ENCODE peak calls at places on chromosomes 2 and 18, in seven cellular contexts. Z is heart left ventricle, Y is breast epithelium, X is uterus, I is HepG2, B is A549, A is IMR-90. J is an unnamed sample.
A peak's percentile ranks its signal among the peaks of the same experiment; 100 is the strongest.

GRCh38 chr2:45169339-45170190 is 160.3 kb upstream of the SIX2 start:
- DNase-seq in Z (no peak), Y (no peak), X (no peak), I (no peak), B (peak; percentile 60), A (no peak), J (no peak)

GRCh38 chr2:159131882-159132281 is 154.6 kb downstream of the WDSUB1 start:
- DNase-seq in Z (no peak), Y (no peak), X (no peak), I (no peak), B (no peak), A (peak; percentile 97), J (no peak)

GRCh38 chr2:203915256-203915655 is 21.3 kb upstream of the ICOS start:
- DNase-seq in Z (no peak), Y (no peak), X (no peak), I (no peak), B (no peak), A (no peak), J (no peak)

GRCh38 chr2:235055891-235056516 is 104.2 kb downstream of the SH3BP4 start:
- DNase-seq in Z (no peak), Y (no peak), X (no peak), I (peak; percentile 78), B (peak; percentile 77), A (no peak), J (no peak)

GRCh38 chr2:100730290-100730868 is 89.6 kb upstream of the NPAS2 start:
- DNase-seq in Z (no peak), Y (no peak), X (no peak), I (peak; percentile 82), B (peak; percentile 38), A (peak; percentile 77), J (peak; percentile 79)

GRCh38 chr2:217657252-217657651 is 345.5 kb downstream of the TNS1 start:
- DNase-seq in Z (no peak), Y (no peak), X (no peak), I (no peak), B (no peak), A (no peak), J (no peak)

GRCh38 chr18:46071615-46071893 is 506 bp downstream of the PSTPIP2 start:
- DNase-seq in Z (no peak), Y (no peak), X (no peak), I (no peak), B (no peak), A (no peak), J (no peak)

GRCh38 chr2:107027205-107027604 is 141.2 kb upstream of the ST6GAL2 start:
- DNase-seq in Z (no peak), Y (no peak), X (no peak), I (no peak), B (no peak), A (no peak), J (no peak)

GRCh38 chr2:44822174-44822573 is 119.3 kb upstream of the SIX3 start:
- DNase-seq in Z (no peak), Y (no peak), X (no peak), I (no peak), B (no peak), A (no peak), J (no peak)

GRCh38 chr2:85134255-85135065 is 1.3 kb downstream of the TCF7L1 start:
- DNase-seq in Z (peak; percentile 74), Y (no peak), X (peak; percentile 52), I (no peak), B (no peak), A (peak; percentile 54), J (no peak)

GRCh38 chr2:100660851-100661584 is 98.2 kb downstream of the PDCL3 start:
- DNase-seq in Z (no peak), Y (no peak), X (no peak), I (no peak), B (no peak), A (no peak), J (no peak)

GRCh38 chr2:98554116-98554861 is 54.0 kb downstream of the COA5 start:
- DNase-seq in Z (no peak), Y (no peak), X (no peak), I (no peak), B (no peak), A (no peak), J (no peak)

GRCh38 chr2:37684809-37685208 is 13.4 kb upstream of the CDC42EP3 start:
- DNase-seq in Z (no peak), Y (no peak), X (no peak), I (no peak), B (no peak), A (no peak), J (no peak)

GRCh38 chr2:74741651-74742050 is 87.6 kb downstream of the SEMA4F start:
- DNase-seq in Z (no peak), Y (no peak), X (no peak), I (no peak), B (no peak), A (no peak), J (no peak)

GRCh38 chr2:55154525-55155030 is 77.5 kb downstream of the CLHC1 start:
- DNase-seq in Z (no peak), Y (no peak), X (no peak), I (no peak), B (no peak), A (no peak), J (no peak)

GRCh38 chr2:233085839-233086150 is 25.7 kb downstream of the INPP5D start:
- DNase-seq in Z (no peak), Y (no peak), X (no peak), I (no peak), B (no peak), A (no peak), J (no peak)

GRCh38 chr2:172836386-172837200 is 100.9 kb downstream of the RAPGEF4 start:
- DNase-seq in Z (no peak), Y (no peak), X (no peak), I (no peak), B (peak; percentile 27), A (peak; percentile 84), J (no peak)

GRCh38 chr2:46477912-46478311 is 1.5 kb upstream of the TMEM247 start:
- DNase-seq in Z (no peak), Y (no peak), X (no peak), I (no peak), B (no peak), A (no peak), J (no peak)

GRCh38 chr2:28972778-28973335 is 8.2 kb upstream of the TOGARAM2 start:
- DNase-seq in Z (no peak), Y (no peak), X (no peak), I (no peak), B (no peak), A (no peak), J (no peak)

GRCh38 chr2:96503637-96504243 is 1.4 kb downstream of the NEURL3 start:
- DNase-seq in Z (no peak), Y (peak; percentile 43), X (no peak), I (no peak), B (no peak), A (no peak), J (no peak)

GRCh38 chr2:12051831-12052230 is 305.4 kb downstream of the LPIN1 start:
- DNase-seq in Z (no peak), Y (no peak), X (no peak), I (no peak), B (no peak), A (peak; percentile 87), J (no peak)

GRCh38 chr18:10860937-10861336 is 288.4 kb downstream of the PIEZO2 start:
- DNase-seq in Z (no peak), Y (no peak), X (no peak), I (no peak), B (no peak), A (peak; percentile 83), J (no peak)

GRCh38 chr2:124032799-124033198 is 7.7 kb downstream of the CNTNAP5 start:
- DNase-seq in Z (no peak), Y (no peak), X (no peak), I (no peak), B (no peak), A (no peak), J (no peak)

GRCh38 chr18:36372902-36373301 is 75.4 kb downstream of the FHOD3 start:
- DNase-seq in Z (no peak), Y (no peak), X (no peak), I (no peak), B (no peak), A (peak; percentile 85), J (no peak)
- TF ChIP-seq CTCF in Z (no peak), Y (no peak), X (no peak), I (peak; percentile 23), B (no peak), A (peak; percentile 30), J (no peak)

DNA sequence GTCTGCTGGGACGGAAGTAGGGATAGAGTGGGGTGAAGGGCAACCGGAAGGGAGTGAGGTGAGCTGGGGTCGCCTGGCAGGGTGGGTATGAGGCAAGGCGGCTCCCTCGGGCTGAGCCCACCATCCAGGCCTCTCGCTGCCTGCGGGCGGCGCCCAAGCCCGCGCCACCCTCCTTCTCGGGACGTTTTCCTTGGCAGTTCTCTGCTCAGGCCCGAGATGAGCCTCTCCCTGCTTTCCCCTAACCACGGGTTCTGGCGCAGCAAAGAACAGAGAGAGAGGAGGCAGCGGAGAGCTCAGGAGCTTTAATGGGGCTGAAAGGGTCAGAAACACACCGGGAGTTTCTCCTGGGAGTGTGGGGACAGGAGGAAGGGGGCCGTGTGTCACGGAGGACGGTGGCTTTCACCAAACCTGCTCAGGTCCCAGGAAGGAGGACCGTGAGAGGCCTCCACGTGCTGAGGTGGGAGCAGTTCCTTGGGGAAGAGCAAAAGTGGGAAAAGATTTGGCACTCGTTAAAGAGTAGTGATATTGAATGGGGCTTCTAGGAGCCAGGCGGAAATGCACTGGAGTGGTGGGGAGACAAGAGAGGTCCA is 4.1 kb downstream of the FEV start:
- DNase-seq in Z (no peak), Y (no peak), X (no peak), I (no peak), B (no peak), A (no peak), J (no peak)
- H3K4me3 ChIP-seq in Z (no peak overlapping the region), Y (peak overlapping the region; percentile 35), X (peak overlapping the region; percentile 22), I (no peak overlapping the region), B (no peak overlapping the region), A (no peak overlapping the region), J (no peak overlapping the region)

DNA sequence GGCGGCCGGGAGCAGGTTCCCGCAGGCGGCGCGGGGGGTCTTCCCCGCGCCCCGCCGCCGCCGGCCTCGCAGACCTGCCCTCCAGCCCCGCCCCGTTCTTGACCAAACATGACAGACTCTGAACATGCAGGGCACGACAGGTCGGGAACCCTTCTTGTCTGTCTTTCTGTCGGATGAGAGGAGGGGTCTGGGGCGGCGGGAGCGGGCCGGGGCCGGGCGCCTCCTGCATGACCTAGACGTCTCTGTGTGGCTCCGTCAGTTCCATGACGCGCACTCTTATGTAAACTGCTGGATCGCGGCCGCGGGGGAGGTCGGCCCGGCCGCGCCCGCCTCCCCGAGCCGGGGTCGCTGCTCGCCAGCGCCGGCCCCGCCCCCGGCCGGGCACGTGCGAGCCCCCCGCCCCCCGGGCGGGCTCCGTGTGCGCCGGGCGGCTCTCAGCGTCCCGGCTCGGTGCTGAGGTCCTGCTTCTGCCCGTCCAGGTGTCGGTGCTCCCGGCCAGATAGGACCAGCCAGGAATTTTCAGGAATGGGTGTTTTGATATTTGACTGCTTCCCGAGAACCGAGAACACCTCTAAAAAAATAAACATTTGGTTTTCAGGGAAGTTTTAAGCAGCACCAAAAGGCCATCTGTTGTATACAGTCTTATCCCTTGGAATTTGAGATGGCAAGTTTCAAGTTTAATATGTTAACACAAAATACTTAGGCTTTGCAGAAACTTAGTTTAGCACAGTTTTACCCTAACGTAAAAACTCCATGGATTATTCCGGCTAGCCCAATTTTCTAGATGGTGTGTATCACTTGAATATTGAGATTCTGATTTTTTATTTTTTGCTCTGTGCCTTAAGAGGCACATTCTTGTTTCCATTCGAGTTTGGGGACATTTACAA is 733 bp downstream of the ZC3H6 start:
- DNase-seq in Z (peak; percentile 92), Y (peak; percentile 86), X (peak; percentile 91), I (peak; percentile 94), B (peak; percentile 46), A (peak; percentile 87), J (peak; percentile 72)
- TF ChIP-seq POLR2A in Z (peak; percentile 87), Y (peak; percentile 18), X (peak; percentile 74), I (peak; percentile 69), B (peak; percentile 67), A (peak; percentile 65), J (peak; percentile 55)

GRCh38 chr2:19369341-19369955 is 11.0 kb upstream of the OSR1 start:
- DNase-seq in Z (no peak), Y (no peak), X (no peak), I (peak; percentile 23), B (no peak), A (peak; percentile 50), J (no peak)
- TF ChIP-seq CTCF in Z (no peak), Y (no peak), X (no peak), I (peak; percentile 70), B (peak; percentile 61), A (peak; percentile 51), J (no peak)

J was measured in Peyer's patch.